ENCODE peak calls at places on chromosome 13, in nine cellular contexts. One of them, this sample, is unnamed.

GRCh38 chr13:76470991-76471390 is 415.2 kb downstream of the KCTD12 start:
- DNase-seq in mucosa of descending colon: no peak
- DNase-seq in body of pancreas: no peak
- DNase-seq in cardiac muscle cell: no peak
- DNase-seq in NB4: no peak
- DNase-seq in gastrocnemius medialis: no peak
- DNase-seq in foreskin fibroblast: no peak
- DNase-seq in heart left ventricle: no peak
- DNase-seq in psoas muscle: no peak
- DNase-seq in this sample: no peak

GRCh38 chr13:112714772-112715569 is 25.1 kb downstream of the ATP11A start:
- DNase-seq in mucosa of descending colon: no peak
- DNase-seq in body of pancreas: no peak
- DNase-seq in cardiac muscle cell: no peak
- DNase-seq in NB4: peak; percentile 34
- DNase-seq in gastrocnemius medialis: no peak
- DNase-seq in foreskin fibroblast: no peak
- DNase-seq in heart left ventricle: no peak
- DNase-seq in psoas muscle: no peak
- DNase-seq in this sample: no peak

GRCh38 chr13:103883152-103883551 is 816.9 kb upstream of the SLC10A2 start:
- DNase-seq in mucosa of descending colon: peak; percentile 52
- DNase-seq in body of pancreas: peak; percentile 85
- DNase-seq in cardiac muscle cell: peak; percentile 95
- DNase-seq in NB4: peak; percentile 40
- DNase-seq in gastrocnemius medialis: peak; percentile 84
- DNase-seq in foreskin fibroblast: peak; percentile 93
- DNase-seq in heart left ventricle: peak; percentile 64
- DNase-seq in psoas muscle: peak; percentile 79
- DNase-seq in this sample: peak; percentile 86

GRCh38 chr13:60047943-60048342 is 115.8 kb downstream of the DIAPH3 start:
- DNase-seq in mucosa of descending colon: no peak
- DNase-seq in body of pancreas: no peak
- DNase-seq in cardiac muscle cell: peak; percentile 10
- DNase-seq in NB4: no peak
- DNase-seq in gastrocnemius medialis: no peak
- DNase-seq in foreskin fibroblast: no peak
- DNase-seq in heart left ventricle: no peak
- DNase-seq in psoas muscle: no peak
- DNase-seq in this sample: peak; percentile 12

GRCh38 chr13:28475916-28476725 is 18.8 kb downstream of the FLT1 start:
- DNase-seq in mucosa of descending colon: no peak
- DNase-seq in body of pancreas: no peak
- DNase-seq in cardiac muscle cell: peak; percentile 94
- DNase-seq in NB4: peak; percentile 84
- DNase-seq in gastrocnemius medialis: no peak
- DNase-seq in foreskin fibroblast: peak; percentile 83
- DNase-seq in heart left ventricle: no peak
- DNase-seq in psoas muscle: no peak
- DNase-seq in this sample: peak; percentile 7

GRCh38 chr13:53206455-53206854 is 177.8 kb downstream of the OLFM4 start:
- DNase-seq in mucosa of descending colon: no peak
- DNase-seq in body of pancreas: no peak
- DNase-seq in cardiac muscle cell: no peak
- DNase-seq in NB4: peak; percentile 10
- DNase-seq in gastrocnemius medialis: no peak
- DNase-seq in foreskin fibroblast: no peak
- DNase-seq in heart left ventricle: no peak
- DNase-seq in psoas muscle: no peak
- DNase-seq in this sample: no peak

GRCh38 chr13:72808917-72809500 is 27.1 kb downstream of the PIBF1 start:
- DNase-seq in mucosa of descending colon: no peak
- DNase-seq in body of pancreas: no peak
- DNase-seq in cardiac muscle cell: peak; percentile 28
- DNase-seq in NB4: peak; percentile 29
- DNase-seq in gastrocnemius medialis: no peak
- DNase-seq in foreskin fibroblast: no peak
- DNase-seq in heart left ventricle: no peak
- DNase-seq in psoas muscle: no peak
- DNase-seq in this sample: no peak

GRCh38 chr13:44471686-44472085 is 98.1 kb downstream of the SERP2 start:
- DNase-seq in mucosa of descending colon: no peak
- DNase-seq in body of pancreas: no peak
- DNase-seq in cardiac muscle cell: peak; percentile 38
- DNase-seq in NB4: no peak
- DNase-seq in gastrocnemius medialis: no peak
- DNase-seq in foreskin fibroblast: peak; percentile 16
- DNase-seq in heart left ventricle: no peak
- DNase-seq in psoas muscle: no peak
- DNase-seq in this sample: no peak

GRCh38 chr13:102587916-102588315 is 8.9 kb upstream of the TPP2 start:
- DNase-seq in mucosa of descending colon: no peak
- DNase-seq in body of pancreas: no peak
- DNase-seq in cardiac muscle cell: peak; percentile 2
- DNase-seq in NB4: peak; percentile 50
- DNase-seq in gastrocnemius medialis: no peak
- DNase-seq in foreskin fibroblast: no peak
- DNase-seq in heart left ventricle: no peak
- DNase-seq in psoas muscle: no peak
- DNase-seq in this sample: no peak

GRCh38 chr13:113880651-113881611 is 17.1 kb upstream of the GAS6 start:
- DNase-seq in mucosa of descending colon: no peak
- DNase-seq in body of pancreas: no peak
- DNase-seq in cardiac muscle cell: no peak
- DNase-seq in NB4: no peak
- DNase-seq in gastrocnemius medialis: no peak
- DNase-seq in foreskin fibroblast: no peak
- DNase-seq in heart left ventricle: no peak
- DNase-seq in psoas muscle: no peak
- DNase-seq in this sample: no peak

GRCh38 chr13:37495046-37495445 is 103.5 kb downstream of the POSTN start:
- DNase-seq in mucosa of descending colon: no peak
- DNase-seq in body of pancreas: no peak
- DNase-seq in cardiac muscle cell: no peak
- DNase-seq in NB4: peak; percentile 11
- DNase-seq in gastrocnemius medialis: no peak
- DNase-seq in foreskin fibroblast: peak; percentile 45
- DNase-seq in heart left ventricle: no peak
- DNase-seq in psoas muscle: no peak
- DNase-seq in this sample: no peak

GRCh38 chr13:25253702-25254101 is 33.6 kb downstream of the MTMR6 start:
- DNase-seq in mucosa of descending colon: no peak
- DNase-seq in body of pancreas: no peak
- DNase-seq in cardiac muscle cell: no peak
- DNase-seq in NB4: no peak
- DNase-seq in gastrocnemius medialis: no peak
- DNase-seq in foreskin fibroblast: no peak
- DNase-seq in heart left ventricle: no peak
- DNase-seq in psoas muscle: no peak
- DNase-seq in this sample: peak; percentile 59

GRCh38 chr13:113581871-113582270 is 2.7 kb upstream of the TFDP1 start:
- DNase-seq in mucosa of descending colon: no peak
- DNase-seq in body of pancreas: no peak
- DNase-seq in cardiac muscle cell: no peak
- DNase-seq in NB4: no peak
- DNase-seq in gastrocnemius medialis: no peak
- DNase-seq in foreskin fibroblast: no peak
- DNase-seq in heart left ventricle: no peak
- DNase-seq in psoas muscle: no peak
- DNase-seq in this sample: no peak

GRCh38 chr13:59398127-59398526 is 765.6 kb downstream of the DIAPH3 start:
- DNase-seq in mucosa of descending colon: no peak
- DNase-seq in body of pancreas: no peak
- DNase-seq in cardiac muscle cell: peak; percentile 50
- DNase-seq in NB4: peak; percentile 8
- DNase-seq in gastrocnemius medialis: no peak
- DNase-seq in foreskin fibroblast: no peak
- DNase-seq in heart left ventricle: peak; percentile 24
- DNase-seq in psoas muscle: no peak
- DNase-seq in this sample: no peak

GRCh38 chr13:105660550-105660949 is 874.9 kb downstream of the EFNB2 start:
- DNase-seq in mucosa of descending colon: no peak
- DNase-seq in body of pancreas: no peak
- DNase-seq in cardiac muscle cell: no peak
- DNase-seq in NB4: no peak
- DNase-seq in gastrocnemius medialis: no peak
- DNase-seq in foreskin fibroblast: no peak
- DNase-seq in heart left ventricle: no peak
- DNase-seq in psoas muscle: no peak
- DNase-seq in this sample: no peak

GRCh38 chr13:30877335-30877734 is 28.7 kb upstream of the MEDAG start:
- DNase-seq in mucosa of descending colon: no peak
- DNase-seq in body of pancreas: no peak
- DNase-seq in cardiac muscle cell: peak; percentile 64
- DNase-seq in NB4: no peak
- DNase-seq in gastrocnemius medialis: no peak
- DNase-seq in foreskin fibroblast: peak; percentile 72
- DNase-seq in heart left ventricle: no peak
- DNase-seq in psoas muscle: no peak
- DNase-seq in this sample: no peak

GRCh38 chr13:21980049-21980448 is 309.2 kb downstream of the FGF9 start:
- DNase-seq in mucosa of descending colon: no peak
- DNase-seq in body of pancreas: no peak
- DNase-seq in cardiac muscle cell: no peak
- DNase-seq in NB4: no peak
- DNase-seq in gastrocnemius medialis: no peak
- DNase-seq in foreskin fibroblast: no peak
- DNase-seq in heart left ventricle: no peak
- DNase-seq in psoas muscle: no peak
- DNase-seq in this sample: no peak

GRCh38 chr13:93318538-93318937 is 91.9 kb downstream of the GPC6 start:
- DNase-seq in mucosa of descending colon: no peak
- DNase-seq in body of pancreas: no peak
- DNase-seq in cardiac muscle cell: peak; percentile 80
- DNase-seq in NB4: peak; percentile 65
- DNase-seq in gastrocnemius medialis: no peak
- DNase-seq in foreskin fibroblast: no peak
- DNase-seq in heart left ventricle: no peak
- DNase-seq in psoas muscle: no peak
- DNase-seq in this sample: no peak

GRCh38 chr13:112712451-112712881 is 22.6 kb downstream of the ATP11A start:
- DNase-seq in mucosa of descending colon: no peak
- DNase-seq in body of pancreas: no peak
- DNase-seq in cardiac muscle cell: no peak
- DNase-seq in NB4: no peak
- DNase-seq in gastrocnemius medialis: no peak
- DNase-seq in foreskin fibroblast: no peak
- DNase-seq in heart left ventricle: no peak
- DNase-seq in psoas muscle: no peak
- DNase-seq in this sample: no peak

GRCh38 chr13:90709329-90709728 is 638.2 kb upstream of the MIR17HG start:
- DNase-seq in mucosa of descending colon: no peak
- DNase-seq in body of pancreas: no peak
- DNase-seq in cardiac muscle cell: no peak
- DNase-seq in NB4: no peak
- DNase-seq in gastrocnemius medialis: no peak
- DNase-seq in foreskin fibroblast: no peak
- DNase-seq in heart left ventricle: no peak
- DNase-seq in psoas muscle: no peak
- DNase-seq in this sample: no peak

GRCh38 chr13:95704510-95704909 is 27.6 kb downstream of the DNAJC3 start:
- DNase-seq in mucosa of descending colon: no peak
- DNase-seq in body of pancreas: peak; percentile 63
- DNase-seq in cardiac muscle cell: peak; percentile 23
- DNase-seq in NB4: no peak
- DNase-seq in gastrocnemius medialis: no peak
- DNase-seq in foreskin fibroblast: no peak
- DNase-seq in heart left ventricle: no peak
- DNase-seq in psoas muscle: no peak
- DNase-seq in this sample: no peak
- TF ChIP-seq CTCF in mucosa of descending colon: no peak
- TF ChIP-seq CTCF in body of pancreas: no peak
- TF ChIP-seq CTCF in cardiac muscle cell: peak; percentile 30
- TF ChIP-seq CTCF in NB4: peak; percentile 32
- TF ChIP-seq CTCF in gastrocnemius medialis: no peak
- TF ChIP-seq CTCF in foreskin fibroblast: peak; percentile 27
- TF ChIP-seq CTCF in heart left ventricle: no peak
- TF ChIP-seq CTCF in psoas muscle: no peak
- TF ChIP-seq CTCF in this sample: peak; percentile 50

DNA sequence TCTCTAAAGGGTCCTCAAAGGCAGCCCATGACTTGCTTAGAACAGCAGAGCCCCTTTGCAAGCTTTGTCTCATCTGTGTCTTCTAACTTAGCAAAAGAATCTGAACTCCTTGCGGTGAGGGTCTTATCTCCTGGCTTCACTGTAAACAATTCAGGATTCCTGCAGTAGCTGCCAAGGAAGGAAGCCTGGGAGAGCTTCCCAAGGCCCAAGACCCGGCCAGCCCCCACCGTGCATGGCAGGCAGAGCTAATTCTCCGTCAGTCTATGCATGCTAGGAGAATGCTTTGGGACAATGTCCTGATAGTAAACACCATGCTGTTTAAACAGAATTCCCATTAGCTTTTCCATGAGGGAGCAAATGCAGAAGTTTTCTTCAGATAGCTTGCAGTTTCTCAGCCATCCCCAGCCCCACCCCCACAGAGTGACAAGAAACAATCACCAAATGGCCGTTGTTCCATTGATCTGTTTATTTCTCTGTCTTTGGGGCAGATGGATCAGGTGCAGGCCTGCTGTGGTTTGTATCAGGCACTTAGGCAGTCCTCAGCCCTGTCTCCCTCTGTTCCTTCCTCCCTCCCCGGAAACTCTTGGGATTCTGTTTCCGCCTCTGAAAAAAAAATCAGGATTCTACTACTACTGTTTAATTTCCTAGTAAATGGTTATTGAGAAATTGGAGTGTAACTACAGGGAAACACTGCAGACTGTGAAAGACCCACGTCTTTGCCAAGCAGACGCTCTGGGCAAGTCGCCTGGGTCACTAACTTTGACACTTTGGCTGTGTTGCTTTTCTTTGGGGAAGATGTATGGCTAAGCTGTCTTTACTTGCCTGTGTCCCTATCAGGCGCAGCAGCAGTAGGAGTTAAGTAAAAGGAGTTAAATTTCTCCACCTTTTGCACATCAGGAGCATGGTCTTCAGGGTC is 40.7 kb upstream of the SPATA13 start:
- DNase-seq in mucosa of descending colon: no peak
- DNase-seq in body of pancreas: no peak
- DNase-seq in cardiac muscle cell: peak; percentile 82
- DNase-seq in NB4: no peak
- DNase-seq in gastrocnemius medialis: no peak
- DNase-seq in foreskin fibroblast: no peak
- DNase-seq in heart left ventricle: no peak
- DNase-seq in psoas muscle: no peak
- DNase-seq in this sample: no peak
- H3K4me3 ChIP-seq in mucosa of descending colon: no peak overlapping the region
- H3K4me3 ChIP-seq in body of pancreas: no peak overlapping the region
- H3K4me3 ChIP-seq in cardiac muscle cell: no peak overlapping the region
- H3K4me3 ChIP-seq in NB4: no peak overlapping the region
- H3K4me3 ChIP-seq in gastrocnemius medialis: no peak overlapping the region
- H3K4me3 ChIP-seq in foreskin fibroblast: no peak overlapping the region
- H3K4me3 ChIP-seq in heart left ventricle: no peak overlapping the region
- H3K4me3 ChIP-seq in psoas muscle: no peak overlapping the region
- H3K4me3 ChIP-seq in this sample: no peak overlapping the region

GRCh38 chr13:32415019-32415418 is 12.9 kb downstream of the N4BP2L1 start:
- DNase-seq in mucosa of descending colon: peak; percentile 42
- DNase-seq in body of pancreas: no peak
- DNase-seq in cardiac muscle cell: peak; percentile 21
- DNase-seq in NB4: peak; percentile 67
- DNase-seq in gastrocnemius medialis: no peak
- DNase-seq in foreskin fibroblast: no peak
- DNase-seq in heart left ventricle: no peak
- DNase-seq in psoas muscle: no peak
- DNase-seq in this sample: no peak
- TF ChIP-seq CTCF in mucosa of descending colon: no peak
- TF ChIP-seq CTCF in body of pancreas: no peak
- TF ChIP-seq CTCF in cardiac muscle cell: peak; percentile 65
- TF ChIP-seq CTCF in NB4: peak; percentile 75
- TF ChIP-seq CTCF in gastrocnemius medialis: no peak
- TF ChIP-seq CTCF in foreskin fibroblast: peak; percentile 63
- TF ChIP-seq CTCF in heart left ventricle: peak; percentile 31
- TF ChIP-seq CTCF in psoas muscle: no peak
- TF ChIP-seq CTCF in this sample: peak; percentile 76

GRCh38 chr13:20703785-20704458 is 423 bp downstream of the IL17D start:
- DNase-seq in mucosa of descending colon: peak; percentile 92
- DNase-seq in body of pancreas: peak; percentile 91
- DNase-seq in cardiac muscle cell: peak; percentile 86
- DNase-seq in NB4: peak; percentile 87
- DNase-seq in gastrocnemius medialis: peak; percentile 65
- DNase-seq in foreskin fibroblast: peak; percentile 75
- DNase-seq in heart left ventricle: peak; percentile 68
- DNase-seq in psoas muscle: peak; percentile 78
- DNase-seq in this sample: no peak
- H3K4me3 ChIP-seq in mucosa of descending colon: no peak overlapping the region
- H3K4me3 ChIP-seq in body of pancreas: no peak overlapping the region
- H3K4me3 ChIP-seq in cardiac muscle cell: peak overlapping the region; percentile 37
- H3K4me3 ChIP-seq in NB4: peak overlapping the region; percentile 21
- H3K4me3 ChIP-seq in gastrocnemius medialis: peak overlapping the region; percentile 54
- H3K4me3 ChIP-seq in foreskin fibroblast: peak overlapping the region; percentile 37
- H3K4me3 ChIP-seq in heart left ventricle: peak overlapping the region; percentile 45
- H3K4me3 ChIP-seq in psoas muscle: peak overlapping the region; percentile 63
- H3K4me3 ChIP-seq in this sample: peak overlapping the region; percentile 45

This sample was measured in epithelial cell of proximal tubule.